ENCODE peak calls at places on chromosomes 13 and 19, in nine cellular contexts. M is endothelial cell; Y is A549; G is tibial nerve; W is GM12865; B is HL-60; L is CD8-positive, alpha-beta T cell; C is psoas muscle; I is heart left ventricle. Z is an unnamed sample.

GRCh38 chr19:46373573-46374359 is 26.9 kb downstream of the PPP5C start:
- DNase-seq in M (no peak), Y (peak), G (no peak), W (no peak), B (no peak), L (no peak), C (peak), I (peak), Z (no peak)

GRCh38 chr13:80572308-80572676 is 231.4 kb upstream of the SPRY2 start:
- DNase-seq in M (no peak), Y (no peak), G (no peak), W (no peak), B (no peak), L (no peak), C (no peak), I (no peak), Z (no peak)

GRCh38 chr19:19262190-19263057 is 10.7 kb downstream of the TM6SF2 start:
- DNase-seq in M (peak), Y (no peak), G (no peak), W (no peak), B (no peak), L (no peak), C (no peak), I (no peak), Z (no peak)

GRCh38 chr13:80224468-80224867 is 116.5 kb downstream of the SPRY2 start:
- DNase-seq in M (no peak), Y (no peak), G (no peak), W (no peak), B (no peak), L (no peak), C (no peak), I (no peak), Z (no peak)

GRCh38 chr19:41166888-41167804 is 25.9 kb upstream of the CYP2S1 start:
- DNase-seq in M (no peak), Y (no peak), G (no peak), W (no peak), B (no peak), L (no peak), C (no peak), I (no peak), Z (no peak)

GRCh38 chr19:43148233-43148632 is 38.1 kb downstream of the PSG5 start:
- DNase-seq in M (no peak), Y (no peak), G (no peak), W (no peak), B (no peak), L (no peak), C (no peak), I (no peak), Z (no peak)

GRCh38 chr19:21568816-21569496 is 63.6 kb downstream of the ZNF429 start:
- DNase-seq in M (no peak), Y (no peak), G (peak), W (no peak), B (no peak), L (peak), C (peak), I (peak), Z (no peak)

GRCh38 chr19:4695224-4695731 is 25.1 kb upstream of the MYDGF start:
- DNase-seq in M (no peak), Y (no peak), G (no peak), W (no peak), B (no peak), L (no peak), C (peak), I (peak), Z (no peak)

GRCh38 chr13:44302948-44303575 is 70.6 kb upstream of the SERP2 start:
- DNase-seq in M (no peak), Y (no peak), G (no peak), W (peak), B (no peak), L (no peak), C (no peak), I (no peak), Z (no peak)

GRCh38 chr19:36258028-36258875 is 43.3 kb downstream of the ZNF146 start:
- DNase-seq in M (no peak), Y (no peak), G (no peak), W (no peak), B (no peak), L (no peak), C (no peak), I (no peak), Z (no peak)

GRCh38 chr13:40595693-40596092 is 70.7 kb downstream of the FOXO1 start:
- DNase-seq in M (no peak), Y (no peak), G (no peak), W (no peak), B (no peak), L (no peak), C (no peak), I (no peak), Z (no peak)

GRCh38 chr13:36131931-36132297 is 732 bp upstream of the DCLK1 start:
- DNase-seq in M (no peak), Y (no peak), G (peak), W (no peak), B (no peak), L (no peak), C (peak), I (peak), Z (no peak)

GRCh38 chr19:44306283-44306682 is 1.5 kb upstream of the ZNF235 start:
- DNase-seq in M (no peak), Y (no peak), G (no peak), W (no peak), B (no peak), L (no peak), C (no peak), I (no peak), Z (no peak)

GRCh38 chr19:14555918-14556661 is 15.8 kb downstream of the NDUFB7 start:
- DNase-seq in M (no peak), Y (no peak), G (no peak), W (no peak), B (no peak), L (no peak), C (no peak), I (no peak), Z (no peak)

GRCh38 chr19:11261902-11262839 is at the start of gene DOCK6:
- DNase-seq in M (peak), Y (no peak), G (no peak), W (peak), B (no peak), L (no peak), C (peak), I (peak), Z (no peak)

GRCh38 chr13:30038884-30039283 is 188.5 kb upstream of the UBL3 start:
- DNase-seq in M (no peak), Y (no peak), G (no peak), W (no peak), B (no peak), L (no peak), C (no peak), I (no peak), Z (no peak)

GRCh38 chr19:39951686-39952085 is 17.3 kb upstream of the FCGBP start:
- DNase-seq in M (no peak), Y (peak), G (no peak), W (no peak), B (no peak), L (no peak), C (no peak), I (no peak), Z (no peak)

GRCh38 chr19:11125994-11126685 is 29.4 kb downstream of the SPC24 start:
- DNase-seq in M (peak), Y (peak), G (peak), W (peak), B (peak), L (peak), C (peak), I (peak), Z (peak)

GRCh38 chr19:39752795-39753194 is 15.0 kb upstream of the CLC start:
- DNase-seq in M (no peak), Y (no peak), G (no peak), W (no peak), B (no peak), L (no peak), C (no peak), I (no peak), Z (no peak)

GRCh38 chr13:30985637-30986205 is 53.3 kb downstream of the TEX26 start:
- DNase-seq in M (no peak), Y (no peak), G (no peak), W (no peak), B (no peak), L (no peak), C (no peak), I (no peak), Z (no peak)

DNA sequence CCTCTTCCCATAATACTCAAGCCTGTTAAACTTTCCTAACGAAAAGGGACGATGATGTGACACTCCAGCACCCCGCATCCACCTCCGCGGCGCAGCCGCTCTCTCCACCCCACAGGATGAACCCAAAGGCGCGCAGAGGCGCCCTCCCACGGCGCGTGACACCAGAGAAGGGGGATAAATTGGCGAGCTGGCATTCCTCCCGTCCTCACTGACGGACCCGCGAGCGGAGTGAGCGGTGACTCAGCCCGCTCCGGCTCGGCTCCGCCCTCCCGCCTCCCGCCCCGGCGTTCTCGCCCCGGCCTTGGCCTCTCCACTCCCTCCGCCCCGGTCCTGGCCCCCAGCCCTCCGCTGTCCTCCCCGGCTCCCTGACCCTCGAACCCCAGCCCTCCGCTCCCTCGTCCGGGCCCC is 590 bp downstream of the TUBGCP3 start:
- DNase-seq in M (peak), Y (peak), G (peak), W (peak), B (peak), L (peak), C (peak), I (peak), Z (peak)
- TF ChIP-seq CTCF in M (no peak), Y (no peak), G (no peak), W (no peak), B (peak), L (no peak), C (no peak), I (no peak), Z (no peak)

DNA sequence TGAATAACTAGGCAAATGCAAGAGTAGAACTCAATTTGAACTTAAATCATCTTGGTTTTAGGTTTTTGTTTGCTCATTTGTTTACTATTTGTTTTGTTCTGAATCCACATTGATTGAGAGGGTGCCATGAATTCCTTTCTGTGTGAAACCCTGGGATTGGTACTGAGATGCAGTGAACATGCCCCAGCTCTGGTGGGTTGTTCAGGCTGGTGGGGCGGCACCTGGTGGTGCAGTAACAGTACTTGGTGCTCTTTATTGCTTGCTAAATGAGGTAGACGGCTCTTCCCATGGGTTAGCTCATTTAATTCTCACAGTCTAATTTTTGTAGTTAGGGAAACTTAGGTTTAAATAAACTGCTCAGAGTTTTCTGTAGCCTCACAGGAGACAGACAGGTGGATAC is 48.4 kb downstream of the WASF3 start:
- DNase-seq in M (peak), Y (peak), G (no peak), W (peak), B (no peak), L (no peak), C (no peak), I (no peak), Z (no peak)
- TF ChIP-seq CTCF in M (no peak), Y (no peak), G (no peak), W (peak), B (no peak), L (no peak), C (no peak), I (no peak), Z (no peak)

GRCh38 chr13:61466280-61466679 is 50.6 kb upstream of the PCDH20 start:
- DNase-seq in M (peak), Y (no peak), G (no peak), W (no peak), B (no peak), L (no peak), C (no peak), I (no peak), Z (no peak)
- TF ChIP-seq CTCF in M (no peak), Y (no peak), G (no peak), W (no peak), B (no peak), L (no peak), C (no peak), I (peak), Z (no peak)

GRCh38 chr13:97113231-97114001 is 108.7 kb upstream of the MBNL2 start:
- DNase-seq in M (no peak), Y (no peak), G (no peak), W (no peak), B (no peak), L (peak), C (no peak), I (no peak), Z (no peak)

GRCh38 chr13:97109841-97110492 is 112.2 kb upstream of the MBNL2 start:
- DNase-seq in M (peak), Y (peak), G (peak), W (peak), B (peak), L (peak), C (peak), I (peak), Z (peak)

GRCh38 chr13:97112451-97113152 is 109.5 kb upstream of the MBNL2 start:
- DNase-seq in M (no peak), Y (no peak), G (no peak), W (no peak), B (no peak), L (no peak), C (no peak), I (no peak), Z (no peak)

GRCh38 chr13:97109256-97109655 is 112.9 kb upstream of the MBNL2 start:
- DNase-seq in M (no peak), Y (no peak), G (no peak), W (no peak), B (no peak), L (no peak), C (no peak), I (no peak), Z (no peak)

DNA sequence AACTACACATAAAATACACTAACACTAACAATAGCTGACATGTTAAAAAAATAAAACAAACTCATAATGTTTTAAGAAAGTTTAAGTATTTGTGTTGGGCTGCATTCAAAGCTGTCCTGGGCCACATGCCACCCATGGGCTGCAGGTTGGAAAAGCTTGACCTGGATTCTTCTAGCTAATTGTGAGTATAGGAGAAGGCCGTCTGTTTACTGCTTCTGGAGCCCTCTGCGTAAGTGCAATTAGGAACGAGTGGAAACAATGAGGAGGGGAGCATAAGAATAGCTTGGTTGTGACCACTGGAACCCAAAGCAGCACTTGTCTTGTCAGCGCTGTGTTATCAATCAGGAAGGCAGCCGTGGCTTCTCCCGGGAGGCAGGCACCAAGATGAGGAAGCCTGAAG is 110.4 kb upstream of the MBNL2 start:
- DNase-seq in M (no peak), Y (no peak), G (no peak), W (no peak), B (no peak), L (no peak), C (no peak), I (no peak), Z (no peak)
- TF ChIP-seq CTCF in M (no peak), Y (no peak), G (no peak), W (no peak), B (no peak), L (no peak), C (no peak), I (no peak), Z (no peak)

DNA sequence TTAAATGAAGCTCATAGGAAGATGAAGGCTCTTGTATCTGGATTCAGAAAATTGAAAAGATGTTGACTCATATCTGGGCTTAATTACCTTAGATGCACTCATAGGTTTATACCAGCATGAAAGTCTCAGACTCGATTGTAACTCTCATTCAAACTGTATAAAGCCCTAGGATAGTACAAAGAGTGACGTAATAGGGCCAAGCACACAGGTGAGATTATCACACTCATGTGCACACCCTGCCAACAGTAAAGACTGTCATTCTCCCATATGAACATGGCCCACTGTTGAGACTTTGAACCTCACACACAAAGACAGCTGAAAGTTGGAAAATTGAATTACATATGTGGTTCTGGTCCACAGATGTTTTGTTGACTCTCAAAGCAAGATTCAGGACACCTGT is 18.0 kb upstream of the ZNF723 start:
- DNase-seq in M (no peak), Y (no peak), G (no peak), W (no peak), B (no peak), L (no peak), C (no peak), I (no peak), Z (no peak)
- TF ChIP-seq CTCF in M (no peak), Y (no peak), G (no peak), W (no peak), B (no peak), L (no peak), C (no peak), I (no peak), Z (no peak)

GRCh38 chr19:1447944-1448343 is 2.0 kb upstream of the APC2 start:
- DNase-seq in M (no peak), Y (no peak), G (no peak), W (no peak), B (no peak), L (no peak), C (no peak), I (no peak), Z (no peak)

GRCh38 chr19:1446713-1447564 is 3.0 kb upstream of the APC2 start:
- DNase-seq in M (peak), Y (no peak), G (no peak), W (no peak), B (no peak), L (no peak), C (no peak), I (no peak), Z (no peak)

GRCh38 chr19:1447565-1447903 is 2.4 kb upstream of the APC2 start:
- DNase-seq in M (no peak), Y (no peak), G (no peak), W (no peak), B (no peak), L (no peak), C (no peak), I (no peak), Z (no peak)

GRCh38 chr19:1445932-1446712 is 3.8 kb upstream of the APC2 start:
- DNase-seq in M (peak), Y (peak), G (no peak), W (no peak), B (no peak), L (no peak), C (no peak), I (no peak), Z (peak)

DNA sequence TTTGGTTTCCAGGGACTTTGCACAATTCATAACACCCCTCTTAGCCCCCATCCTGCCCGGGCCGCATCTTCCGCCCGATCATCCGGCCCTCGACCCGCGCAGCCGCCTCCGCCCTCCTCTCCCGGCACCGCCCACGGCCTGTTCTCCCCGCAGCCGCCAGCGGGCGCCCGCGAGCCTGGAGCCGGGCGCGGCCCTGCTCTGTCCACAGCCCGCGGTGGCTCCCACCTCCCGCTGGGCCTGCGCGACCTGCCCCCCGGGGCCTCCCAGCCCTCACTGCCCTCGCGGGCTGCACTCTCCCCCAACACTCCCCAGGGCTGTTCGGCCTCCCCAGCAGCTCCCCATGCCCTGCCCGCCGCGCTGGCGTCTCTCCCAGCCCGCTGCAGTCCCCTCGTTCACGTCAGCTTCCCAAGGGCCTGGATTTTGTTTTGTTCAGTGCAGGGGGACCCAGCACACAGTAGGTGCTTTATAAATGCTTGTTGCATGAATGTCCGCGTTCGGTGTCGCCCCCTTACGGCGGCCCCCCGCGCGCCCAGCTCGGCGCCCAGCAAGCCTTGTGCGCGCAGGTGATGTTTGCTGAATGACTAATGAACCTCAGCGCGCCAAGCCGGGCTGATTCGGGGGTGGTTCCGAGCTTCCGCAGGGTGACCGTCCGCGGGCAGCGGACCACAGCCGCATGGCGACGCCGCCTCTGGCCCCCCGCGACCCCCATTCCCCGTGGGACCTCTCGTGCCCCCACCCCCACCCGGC is 4.6 kb upstream of the APC2 start:
- DNase-seq in M (peak), Y (peak), G (peak), W (peak), B (peak), L (peak), C (peak), I (peak), Z (peak)
- TF ChIP-seq CTCF in M (peak), Y (peak), G (peak), W (peak), B (peak), L (peak), C (peak), I (peak), Z (peak)

DNA sequence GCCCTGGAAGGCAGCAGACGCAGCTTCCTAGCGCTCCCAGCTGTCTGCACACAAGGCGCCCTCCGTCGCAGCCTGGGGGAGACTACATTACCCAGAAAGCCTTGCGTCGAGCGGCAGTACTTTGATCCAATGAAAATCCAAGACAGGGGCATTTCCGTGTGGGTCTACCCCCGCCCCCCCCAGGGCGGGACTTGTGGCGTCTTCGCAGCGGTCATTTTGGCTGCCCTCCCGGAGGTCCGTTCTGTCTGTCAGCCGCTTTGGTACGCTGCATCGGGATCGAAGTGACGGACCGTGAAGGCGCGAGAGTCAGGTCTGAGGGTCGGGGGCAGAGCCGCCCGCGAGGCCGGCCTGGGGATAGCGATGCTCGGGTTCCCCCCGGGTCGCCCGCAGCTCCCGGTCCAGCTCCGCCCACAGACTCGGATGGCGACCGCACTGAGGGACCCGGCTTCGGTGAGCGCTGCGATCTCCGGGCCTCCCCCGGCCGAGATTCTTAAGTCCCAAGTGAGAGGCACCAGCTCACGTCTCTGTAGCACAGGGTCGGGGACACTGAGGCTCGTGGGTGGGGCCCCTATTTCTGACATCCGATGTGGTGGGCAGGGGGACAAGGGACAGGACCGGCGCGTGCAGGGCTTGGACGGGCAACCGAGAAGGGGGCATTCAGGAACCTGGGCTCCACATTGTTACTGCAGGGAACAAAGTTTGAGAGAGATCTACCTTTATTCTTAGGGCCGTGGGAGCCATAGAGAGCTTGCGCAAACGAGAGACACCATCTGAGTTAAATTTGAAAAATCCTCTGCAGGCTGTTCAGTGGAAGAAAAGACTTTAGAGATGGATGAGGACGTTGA is at the start of gene ZNF211:
- DNase-seq in M (peak), Y (peak), G (peak), W (peak), B (peak), L (peak), C (peak), I (peak), Z (peak)
- TF ChIP-seq CTCF in M (no peak), Y (no peak), G (no peak), W (no peak), B (no peak), L (no peak), C (no peak), I (no peak), Z (no peak)

Z was measured in mesothelial cell of epicardium.